ENCODE peak calls at places on chromosomes 3 and 15, in nine cellular contexts. Z, O, G, H, L, P, T, D and N are unnamed samples.
A peak's percentile ranks its signal among the peaks of the same experiment; 100 is the strongest.

GRCh38 chr3:38374221-38374620 is 27.6 kb downstream of the XYLB start:
- DNase-seq in Z (peak; percentile 88), O (no peak), G (no peak), H (no peak), L (no peak), P (no peak), T (no peak), D (no peak), N (no peak)

GRCh38 chr3:154243353-154243752 is 80.9 kb downstream of the DHX36 start:
- DNase-seq in Z (no peak), O (no peak), G (no peak), H (peak; percentile 45), L (peak; percentile 33), P (no peak), T (no peak), D (no peak), N (no peak)

GRCh38 chr3:187966636-187967035 is 187.3 kb upstream of the LPP start:
- DNase-seq in Z (no peak), O (no peak), G (no peak), H (no peak), L (no peak), P (no peak), T (no peak), D (peak; percentile 48), N (no peak)

GRCh38 chr15:82021021-82021420 is 24.8 kb downstream of the MEX3B start:
- DNase-seq in Z (no peak), O (no peak), G (no peak), H (no peak), L (no peak), P (no peak), T (no peak), D (no peak), N (no peak)

GRCh38 chr3:100207886-100208285 is 52.9 kb upstream of the TBC1D23 start:
- DNase-seq in Z (no peak), O (no peak), G (no peak), H (no peak), L (no peak), P (no peak), T (no peak), D (no peak), N (no peak)

GRCh38 chr15:72369964-72370363 is 5.8 kb downstream of the HEXA start:
- DNase-seq in Z (peak; percentile 82), O (no peak), G (no peak), H (no peak), L (no peak), P (no peak), T (no peak), D (no peak), N (no peak)

GRCh38 chr3:50248387-50248786 is 12.4 kb downstream of the GNAI2 start:
- DNase-seq in Z (no peak), O (no peak), G (no peak), H (no peak), L (no peak), P (no peak), T (no peak), D (peak; percentile 68), N (no peak)

GRCh38 chr3:179146911-179147570 is 1.1 kb upstream of the PIK3CA start:
- DNase-seq in Z (peak; percentile 77), O (no peak), G (peak; percentile 14), H (peak; percentile 81), L (no peak), P (peak; percentile 68), T (peak; percentile 60), D (no peak), N (no peak)

GRCh38 chr15:66253643-66254363 is at the start of gene MEGF11:
- DNase-seq in Z (peak; percentile 24), O (no peak), G (peak; percentile 25), H (peak; percentile 47), L (no peak), P (peak; percentile 88), T (no peak), D (peak; percentile 61), N (peak; percentile 18)

GRCh38 chr3:56364665-56365064 is 103.6 kb downstream of the ERC2 start:
- DNase-seq in Z (no peak), O (no peak), G (no peak), H (no peak), L (no peak), P (no peak), T (no peak), D (no peak), N (no peak)

GRCh38 chr15:36584511-36584910 is 5.1 kb downstream of the CDIN1 start:
- DNase-seq in Z (no peak), O (no peak), G (no peak), H (no peak), L (no peak), P (no peak), T (no peak), D (no peak), N (no peak)

GRCh38 chr3:71135373-71136088 is 448.0 kb downstream of the FOXP1 start:
- DNase-seq in Z (no peak), O (no peak), G (no peak), H (peak; percentile 48), L (peak; percentile 87), P (no peak), T (no peak), D (no peak), N (no peak)

GRCh38 chr3:187571701-187572100 is 98.5 kb downstream of the SST start:
- DNase-seq in Z (no peak), O (no peak), G (no peak), H (no peak), L (no peak), P (no peak), T (no peak), D (no peak), N (no peak)

GRCh38 chr3:61903931-61904657 is 342.7 kb downstream of the PTPRG start:
- DNase-seq in Z (peak; percentile 1), O (no peak), G (no peak), H (peak; percentile 52), L (peak; percentile 97), P (no peak), T (no peak), D (peak; percentile 29), N (no peak)

GRCh38 chr15:31004220-31004733 is 12.8 kb upstream of the MTMR10 start:
- DNase-seq in Z (peak; percentile 90), O (no peak), G (no peak), H (no peak), L (no peak), P (no peak), T (peak; percentile 68), D (peak; percentile 49), N (peak; percentile 36)

GRCh38 chr15:92803852-92804609 is 96.1 kb upstream of the CHD2 start:
- DNase-seq in Z (peak; percentile 100), O (peak; percentile 92), G (no peak), H (peak; percentile 100), L (peak; percentile 96), P (no peak), T (peak; percentile 48), D (peak; percentile 85), N (no peak)

DNA sequence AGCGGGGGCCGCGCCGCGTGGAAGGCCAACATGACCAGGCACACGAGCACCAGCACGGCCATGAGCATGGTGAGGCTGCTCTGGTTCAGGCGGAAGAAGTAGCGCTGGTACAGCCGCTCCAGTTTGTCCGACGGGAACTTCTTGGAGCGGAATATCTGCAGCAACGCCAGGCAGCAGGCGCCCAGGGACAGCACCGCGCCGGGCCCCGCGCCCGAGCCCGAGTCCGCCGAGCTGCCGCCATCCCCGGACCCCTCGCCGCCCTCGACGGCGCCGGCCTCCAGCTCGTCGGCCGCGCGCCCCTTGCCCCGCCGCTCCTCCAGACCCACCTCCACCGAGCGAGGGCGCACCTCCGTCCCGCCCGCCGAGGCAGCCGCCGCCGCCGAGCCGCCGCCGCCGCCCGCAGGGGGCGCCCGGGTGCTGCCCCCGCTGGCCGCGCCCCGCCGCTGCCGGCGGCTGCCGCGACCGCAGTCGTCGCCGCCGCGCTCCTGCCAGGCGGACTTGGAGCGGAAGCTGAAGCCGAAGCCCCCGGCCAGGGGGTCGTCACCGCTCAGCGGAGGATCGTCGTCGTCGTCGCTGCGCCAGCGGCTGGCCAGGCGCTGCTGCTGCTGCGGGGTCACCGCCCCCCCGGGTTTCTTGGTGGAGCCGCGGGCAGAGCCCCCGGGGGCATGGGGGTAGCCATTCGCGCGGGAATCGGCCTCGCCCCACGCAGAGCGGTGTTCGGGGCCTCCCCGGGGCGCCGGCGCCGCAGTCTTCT is 964 bp downstream of the ADCY5 start:
- DNase-seq in Z (no peak), O (no peak), G (peak; percentile 34), H (no peak), L (no peak), P (peak; percentile 83), T (peak; percentile 79), D (no peak), N (peak; percentile 43)
- TF ChIP-seq CTCF in Z (no peak), O (no peak), G (peak; percentile 44), H (no peak), L (no peak), P (no peak), T (peak; percentile 55), D (no peak), N (no peak)

GRCh38 chr15:56016281-56016680 is 22.9 kb upstream of the NEDD4 start:
- DNase-seq in Z (no peak), O (no peak), G (no peak), H (no peak), L (no peak), P (no peak), T (no peak), D (no peak), N (no peak)
- TF ChIP-seq CTCF in Z (no peak), O (no peak), G (no peak), H (no peak), L (no peak), P (no peak), T (no peak), D (no peak), N (no peak)

GRCh38 chr3:42855547-42856380 is 19.9 kb downstream of the CYP8B1 start:
- DNase-seq in Z (no peak), O (no peak), G (no peak), H (no peak), L (no peak), P (no peak), T (no peak), D (no peak), N (peak; percentile 10)
- TF ChIP-seq CTCF in Z (no peak), O (no peak), G (no peak), H (no peak), L (no peak), P (no peak), T (no peak), D (no peak), N (no peak)

GRCh38 chr3:69086133-69086722 is 1.5 kb downstream of the ARL6IP5 start:
- DNase-seq in Z (peak; percentile 85), O (peak; percentile 88), G (no peak), H (peak; percentile 98), L (peak; percentile 93), P (peak; percentile 37), T (no peak), D (peak; percentile 97), N (peak; percentile 31)

GRCh38 chr3:69088033-69088432 is 3.3 kb downstream of the ARL6IP5 start:
- DNase-seq in Z (no peak), O (no peak), G (no peak), H (peak; percentile 55), L (no peak), P (no peak), T (no peak), D (no peak), N (no peak)

GRCh38 chr3:69084668-69085542 is at the start of gene ARL6IP5:
- DNase-seq in Z (peak; percentile 97), O (peak; percentile 96), G (peak; percentile 76), H (peak; percentile 95), L (peak; percentile 81), P (peak; percentile 81), T (peak; percentile 74), D (peak; percentile 97), N (peak; percentile 76)

GRCh38 chr3:69085543-69086132 is 901 bp downstream of the ARL6IP5 start:
- DNase-seq in Z (peak; percentile 45), O (peak; percentile 49), G (no peak), H (peak; percentile 54), L (no peak), P (peak; percentile 35), T (no peak), D (peak; percentile 40), N (no peak)

GRCh38 chr3:69087030-69087791 is 2.5 kb downstream of the ARL6IP5 start:
- DNase-seq in Z (no peak), O (no peak), G (no peak), H (no peak), L (no peak), P (no peak), T (no peak), D (no peak), N (no peak)
- TF ChIP-seq CTCF in Z (no peak), O (no peak), G (no peak), H (no peak), L (no peak), P (no peak), T (no peak), D (no peak), N (no peak)